ENCODE peak calls at places on chromosomes 12 and 14, in five cellular contexts. One of them, this sample, is unnamed. For H3K9me3, the result is how much of the 10 kb centered on the place peaks cover.

GRCh38 chr14:96151242-96151641 is 53.4 kb upstream of the BDKRB2 start:
- DNase-seq in left ventricle myocardium inferior: no peak
- DNase-seq in kidney: no peak
- DNase-seq in lower lobe of right lung: no peak
- DNase-seq in OCI-LY7: no peak
- DNase-seq in this sample: no peak

GRCh38 chr12:24425601-24425970 is 476.1 kb upstream of the SOX5 start:
- DNase-seq in left ventricle myocardium inferior: no peak
- DNase-seq in lower lobe of right lung: no peak
- DNase-seq in OCI-LY7: no peak
- DNase-seq in kidney: no peak
- DNase-seq in this sample: no peak

GRCh38 chr14:37625597-37626595 is 30.5 kb downstream of the TTC6 start:
- DNase-seq in kidney: no peak
- DNase-seq in lower lobe of right lung: no peak
- DNase-seq in OCI-LY7: no peak
- DNase-seq in left ventricle myocardium inferior: no peak
- DNase-seq in this sample: no peak

GRCh38 chr12:89289720-89290119 is 62.6 kb downstream of the DUSP6 start:
- DNase-seq in left ventricle myocardium inferior: no peak
- DNase-seq in lower lobe of right lung: no peak
- DNase-seq in kidney: no peak
- DNase-seq in OCI-LY7: no peak
- DNase-seq in this sample: no peak

GRCh38 chr12:3034067-3034750 is 43.0 kb upstream of the TSPAN9 start:
- DNase-seq in OCI-LY7: peak
- DNase-seq in kidney: peak
- DNase-seq in lower lobe of right lung: no peak
- DNase-seq in left ventricle myocardium inferior: peak
- DNase-seq in this sample: peak

GRCh38 chr12:83143937-83144336 is 457.2 kb downstream of the TMTC2 start:
- DNase-seq in left ventricle myocardium inferior: no peak
- DNase-seq in OCI-LY7: no peak
- DNase-seq in kidney: no peak
- DNase-seq in lower lobe of right lung: no peak
- DNase-seq in this sample: no peak

GRCh38 chr14:72790887-72791566 is 102.9 kb downstream of the DPF3 start:
- DNase-seq in left ventricle myocardium inferior: peak
- DNase-seq in kidney: no peak
- DNase-seq in OCI-LY7: no peak
- DNase-seq in lower lobe of right lung: no peak
- DNase-seq in this sample: no peak

GRCh38 chr14:87955501-87955900 is 37.5 kb downstream of the GALC start:
- DNase-seq in OCI-LY7: no peak
- DNase-seq in lower lobe of right lung: no peak
- DNase-seq in left ventricle myocardium inferior: no peak
- DNase-seq in kidney: no peak
- DNase-seq in this sample: no peak

GRCh38 chr14:64812412-64812811 is 67.3 kb downstream of the SPTB start:
- DNase-seq in kidney: no peak
- DNase-seq in lower lobe of right lung: peak
- DNase-seq in left ventricle myocardium inferior: no peak
- DNase-seq in OCI-LY7: peak
- DNase-seq in this sample: no peak

GRCh38 chr14:61386173-61386772 is 64.9 kb downstream of the PRKCH start:
- DNase-seq in left ventricle myocardium inferior: no peak
- DNase-seq in kidney: no peak
- DNase-seq in OCI-LY7: no peak
- DNase-seq in lower lobe of right lung: no peak
- DNase-seq in this sample: no peak

GRCh38 chr12:27807063-27807703 is 27.1 kb upstream of the MANSC4 start:
- DNase-seq in left ventricle myocardium inferior: no peak
- DNase-seq in kidney: no peak
- DNase-seq in OCI-LY7: no peak
- DNase-seq in lower lobe of right lung: no peak
- DNase-seq in this sample: no peak

GRCh38 chr14:68449565-68450295 is 343.1 kb downstream of the ZFP36L1 start:
- DNase-seq in left ventricle myocardium inferior: no peak
- DNase-seq in lower lobe of right lung: no peak
- DNase-seq in kidney: no peak
- DNase-seq in OCI-LY7: peak
- DNase-seq in this sample: no peak

GRCh38 chr12:26874501-26875296 is 41.7 kb upstream of the ITPR2 start:
- DNase-seq in left ventricle myocardium inferior: no peak
- DNase-seq in lower lobe of right lung: no peak
- DNase-seq in OCI-LY7: no peak
- DNase-seq in kidney: no peak
- DNase-seq in this sample: no peak

GRCh38 chr14:101033446-101034165 is 130.1 kb upstream of the RTL1 start:
- DNase-seq in lower lobe of right lung: no peak
- DNase-seq in OCI-LY7: no peak
- DNase-seq in left ventricle myocardium inferior: peak
- DNase-seq in kidney: peak
- DNase-seq in this sample: peak

GRCh38 chr14:96038920-96039632 is at the start of gene C14orf132:
- DNase-seq in OCI-LY7: no peak
- DNase-seq in left ventricle myocardium inferior: peak
- DNase-seq in lower lobe of right lung: peak
- DNase-seq in kidney: peak
- DNase-seq in this sample: peak

GRCh38 chr12:53324113-53324778 is 2.8 kb upstream of the AAAS start:
- DNase-seq in OCI-LY7: peak
- DNase-seq in kidney: no peak
- DNase-seq in lower lobe of right lung: peak
- DNase-seq in left ventricle myocardium inferior: peak
- DNase-seq in this sample: peak

GRCh38 chr12:121529184-121529583 is 51.6 kb downstream of the KDM2B start:
- DNase-seq in left ventricle myocardium inferior: no peak
- DNase-seq in kidney: no peak
- DNase-seq in lower lobe of right lung: no peak
- DNase-seq in OCI-LY7: no peak
- DNase-seq in this sample: no peak

GRCh38 chr12:88144546-88145468 is 2.7 kb downstream of the TMTC3 start:
- DNase-seq in left ventricle myocardium inferior: no peak
- DNase-seq in lower lobe of right lung: no peak
- DNase-seq in OCI-LY7: no peak
- DNase-seq in kidney: no peak
- DNase-seq in this sample: no peak

GRCh38 chr12:111741235-111741812 is 25.4 kb upstream of the ALDH2 start:
- DNase-seq in lower lobe of right lung: no peak
- DNase-seq in OCI-LY7: no peak
- DNase-seq in left ventricle myocardium inferior: no peak
- DNase-seq in kidney: no peak
- DNase-seq in this sample: no peak

GRCh38 chr14:106309423-106309822 is 783.0 kb downstream of the TMEM121 start:
- DNase-seq in left ventricle myocardium inferior: no peak
- DNase-seq in lower lobe of right lung: no peak
- DNase-seq in OCI-LY7: no peak
- DNase-seq in kidney: no peak
- DNase-seq in this sample: no peak
- H3K9me3 ChIP-seq in left ventricle myocardium inferior: under half
- H3K9me3 ChIP-seq in lower lobe of right lung: under half
- H3K9me3 ChIP-seq in OCI-LY7: under half
- H3K9me3 ChIP-seq in kidney: under half
- H3K9me3 ChIP-seq in this sample: under half

DNA sequence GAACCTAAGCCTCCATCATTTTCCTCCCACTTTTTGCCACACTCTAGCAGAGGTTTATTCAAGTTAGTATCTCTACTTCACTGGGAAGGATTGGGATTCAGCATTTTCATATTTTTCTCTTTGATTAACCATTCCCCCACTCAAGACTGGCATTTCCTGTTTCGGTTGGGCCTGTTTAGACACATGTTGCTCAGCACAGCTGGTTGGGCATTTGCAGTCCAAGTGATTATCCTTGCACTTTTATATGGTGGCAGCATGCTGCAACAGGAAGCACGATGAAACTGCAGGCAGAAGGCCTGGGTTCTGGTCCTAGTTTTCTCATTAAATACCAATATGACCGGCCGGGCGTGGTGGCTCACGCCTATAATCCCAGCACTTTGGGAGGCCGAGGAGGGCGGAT is 182.9 kb upstream of the GRIN2B start:
- DNase-seq in OCI-LY7: peak
- DNase-seq in left ventricle myocardium inferior: no peak
- DNase-seq in lower lobe of right lung: no peak
- DNase-seq in kidney: no peak
- DNase-seq in this sample: no peak
- TF ChIP-seq CTCF in OCI-LY7: no peak
- TF ChIP-seq CTCF in left ventricle myocardium inferior: no peak
- TF ChIP-seq CTCF in lower lobe of right lung: no peak
- TF ChIP-seq CTCF in kidney: no peak
- TF ChIP-seq CTCF in this sample: no peak

GRCh38 chr12:113056381-113056630 is 224 bp upstream of the DTX1 start:
- DNase-seq in OCI-LY7: no peak
- DNase-seq in kidney: no peak
- DNase-seq in lower lobe of right lung: no peak
- DNase-seq in left ventricle myocardium inferior: no peak
- DNase-seq in this sample: no peak
- H3K4me3 ChIP-seq in OCI-LY7: peak
- H3K4me3 ChIP-seq in kidney: peak
- H3K4me3 ChIP-seq in lower lobe of right lung: peak
- H3K4me3 ChIP-seq in left ventricle myocardium inferior: peak
- H3K4me3 ChIP-seq in this sample: peak

DNA sequence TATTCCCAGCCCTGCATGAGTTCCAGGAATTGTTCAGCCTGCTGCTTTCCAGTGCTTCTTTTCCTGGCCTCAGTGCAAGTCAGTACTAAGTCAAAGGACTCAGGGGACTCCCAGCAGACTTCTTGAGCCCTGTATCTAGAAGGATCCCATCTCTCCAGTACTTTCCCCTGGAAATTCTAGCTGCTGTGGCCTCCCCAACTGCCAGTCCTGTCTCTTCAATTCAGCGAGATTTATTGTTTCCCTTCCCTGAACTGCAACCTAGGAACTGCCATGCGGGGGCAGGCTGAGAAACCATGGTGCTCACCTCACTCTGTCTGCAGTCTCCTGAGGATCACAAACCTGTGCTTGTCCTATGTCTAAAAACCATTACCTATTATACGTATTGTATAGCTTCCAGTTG is 31.8 kb downstream of the ZNF605 start:
- DNase-seq in kidney: no peak
- DNase-seq in OCI-LY7: no peak
- DNase-seq in lower lobe of right lung: no peak
- DNase-seq in left ventricle myocardium inferior: no peak
- DNase-seq in this sample: no peak
- H3K9me3 ChIP-seq in kidney: half or more
- H3K9me3 ChIP-seq in OCI-LY7: half or more
- H3K9me3 ChIP-seq in lower lobe of right lung: half or more
- H3K9me3 ChIP-seq in left ventricle myocardium inferior: half or more
- H3K9me3 ChIP-seq in this sample: half or more

GRCh38 chr12:20628388-20628787 is 66.7 kb upstream of the SLCO1C1 start:
- DNase-seq in kidney: no peak
- DNase-seq in left ventricle myocardium inferior: no peak
- DNase-seq in OCI-LY7: no peak
- DNase-seq in lower lobe of right lung: no peak
- DNase-seq in this sample: no peak

GRCh38 chr12:20628999-20629398 is 66.1 kb upstream of the SLCO1C1 start:
- DNase-seq in lower lobe of right lung: no peak
- DNase-seq in left ventricle myocardium inferior: no peak
- DNase-seq in OCI-LY7: no peak
- DNase-seq in kidney: no peak
- DNase-seq in this sample: no peak

GRCh38 chr12:20627001-20627588 is 68.0 kb upstream of the SLCO1C1 start:
- DNase-seq in left ventricle myocardium inferior: no peak
- DNase-seq in lower lobe of right lung: no peak
- DNase-seq in kidney: no peak
- DNase-seq in OCI-LY7: no peak
- DNase-seq in this sample: no peak

GRCh38 chr12:20625531-20625930 is 69.6 kb upstream of the SLCO1C1 start:
- DNase-seq in OCI-LY7: no peak
- DNase-seq in lower lobe of right lung: no peak
- DNase-seq in left ventricle myocardium inferior: no peak
- DNase-seq in kidney: no peak
- DNase-seq in this sample: no peak

DNA sequence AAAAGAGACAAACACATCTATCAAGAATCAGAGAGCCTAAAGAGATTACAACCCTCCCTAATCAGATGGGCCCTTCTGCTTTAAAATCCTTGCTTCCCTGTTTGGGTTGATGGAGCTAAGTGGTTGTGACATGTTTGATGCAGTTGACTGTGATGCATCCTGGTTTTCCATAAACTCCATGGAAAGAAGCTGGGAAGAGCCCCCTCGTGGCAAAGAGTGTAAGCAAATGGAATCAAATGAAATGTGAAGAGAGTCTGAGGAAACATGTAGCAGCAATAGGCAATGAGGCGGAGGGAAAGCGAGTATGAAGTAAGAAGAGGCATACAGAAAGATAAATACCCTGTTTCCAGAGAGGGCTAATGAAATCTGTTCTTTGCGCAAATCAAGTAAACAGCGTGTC is 70.4 kb upstream of the SLCO1C1 start:
- DNase-seq in OCI-LY7: no peak
- DNase-seq in left ventricle myocardium inferior: no peak
- DNase-seq in lower lobe of right lung: no peak
- DNase-seq in kidney: no peak
- DNase-seq in this sample: no peak
- TF ChIP-seq CTCF in OCI-LY7: no peak
- TF ChIP-seq CTCF in left ventricle myocardium inferior: peak
- TF ChIP-seq CTCF in lower lobe of right lung: no peak
- TF ChIP-seq CTCF in kidney: peak
- TF ChIP-seq CTCF in this sample: peak

DNA sequence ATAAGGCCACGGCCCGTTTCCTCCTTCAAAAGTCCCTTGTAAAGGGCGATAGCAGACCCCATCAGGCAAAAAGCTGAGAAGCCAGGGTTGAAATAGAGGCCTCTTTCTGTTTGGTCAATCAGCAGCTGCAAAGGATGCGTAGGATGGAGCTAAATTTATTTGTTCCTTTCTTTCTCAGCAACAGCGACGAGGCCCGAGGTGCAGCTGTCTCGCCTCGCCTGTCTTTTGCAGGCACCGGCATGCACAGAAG is 176 bp upstream of the MAP1LC3B2 start:
- DNase-seq in lower lobe of right lung: no peak
- DNase-seq in left ventricle myocardium inferior: no peak
- DNase-seq in kidney: no peak
- DNase-seq in OCI-LY7: peak
- DNase-seq in this sample: no peak
- H3K4me3 ChIP-seq in lower lobe of right lung: peak
- H3K4me3 ChIP-seq in left ventricle myocardium inferior: no peak
- H3K4me3 ChIP-seq in kidney: no peak
- H3K4me3 ChIP-seq in OCI-LY7: peak
- H3K4me3 ChIP-seq in this sample: no peak

GRCh38 chr12:126193190-126193589 is 1128.0 kb downstream of the AACS start:
- DNase-seq in left ventricle myocardium inferior: no peak
- DNase-seq in lower lobe of right lung: no peak
- DNase-seq in kidney: no peak
- DNase-seq in OCI-LY7: peak
- DNase-seq in this sample: no peak
- H3K9me3 ChIP-seq in left ventricle myocardium inferior: under half
- H3K9me3 ChIP-seq in lower lobe of right lung: under half
- H3K9me3 ChIP-seq in kidney: under half
- H3K9me3 ChIP-seq in OCI-LY7: under half
- H3K9me3 ChIP-seq in this sample: under half

GRCh38 chr14:106802413-106803364 is 1276.3 kb downstream of the TMEM121 start:
- DNase-seq in left ventricle myocardium inferior: no peak
- DNase-seq in lower lobe of right lung: no peak
- DNase-seq in kidney: no peak
- DNase-seq in OCI-LY7: peak
- DNase-seq in this sample: no peak
- TF ChIP-seq CTCF in left ventricle myocardium inferior: no peak
- TF ChIP-seq CTCF in lower lobe of right lung: no peak
- TF ChIP-seq CTCF in kidney: no peak
- TF ChIP-seq CTCF in OCI-LY7: peak
- TF ChIP-seq CTCF in this sample: no peak

GRCh38 chr14:74492413-74493342 is at the start of gene NPC2:
- DNase-seq in OCI-LY7: no peak
- DNase-seq in left ventricle myocardium inferior: no peak
- DNase-seq in kidney: no peak
- DNase-seq in lower lobe of right lung: no peak
- DNase-seq in this sample: no peak
- H3K4me3 ChIP-seq in OCI-LY7: peak
- H3K4me3 ChIP-seq in left ventricle myocardium inferior: peak
- H3K4me3 ChIP-seq in kidney: peak
- H3K4me3 ChIP-seq in lower lobe of right lung: peak
- H3K4me3 ChIP-seq in this sample: peak